ENCODE peak calls at places on chromosomes 13 and 19, in nine cellular contexts. B, R, V, H, P, W, N, O and D are unnamed samples.

GRCh38 chr19:13764821-13765394 is 586 bp downstream of the MRI1 start:
- DNase-seq in B (peak; percentile 67), R (peak; percentile 42), V (no peak), H (peak; percentile 46), P (no peak), W (no peak), N (no peak), O (no peak), D (peak; percentile 55)

GRCh38 chr19:47027586-47028371 is 8.1 kb downstream of the NPAS1 start:
- DNase-seq in B (no peak), R (no peak), V (no peak), H (no peak), P (no peak), W (no peak), N (no peak), O (no peak), D (no peak)

GRCh38 chr13:75334634-75335447 is 147.1 kb downstream of the TBC1D4 start:
- DNase-seq in B (no peak), R (no peak), V (no peak), H (no peak), P (no peak), W (no peak), N (no peak), O (no peak), D (no peak)

GRCh38 chr19:7013678-7014077 is 7.6 kb downstream of the MBD3L2B start:
- DNase-seq in B (no peak), R (no peak), V (no peak), H (no peak), P (no peak), W (no peak), N (no peak), O (no peak), D (no peak)

GRCh38 chr13:33639640-33640080 is 178.3 kb upstream of the RFC3 start:
- DNase-seq in B (no peak), R (no peak), V (no peak), H (no peak), P (no peak), W (no peak), N (no peak), O (no peak), D (peak; percentile 26)

GRCh38 chr19:35742121-35742724 is at the start of gene IGFLR1:
- DNase-seq in B (no peak), R (peak; percentile 67), V (no peak), H (no peak), P (no peak), W (no peak), N (no peak), O (peak; percentile 76), D (peak; percentile 72)

GRCh38 chr19:823565-824121 is 1.9 kb upstream of the PLPPR3 start:
- DNase-seq in B (peak; percentile 76), R (peak; percentile 40), V (no peak), H (no peak), P (no peak), W (no peak), N (no peak), O (no peak), D (no peak)

GRCh38 chr19:46603195-46603637 is 2.1 kb downstream of the CALM3 start:
- DNase-seq in B (peak; percentile 61), R (peak; percentile 77), V (no peak), H (no peak), P (no peak), W (no peak), N (no peak), O (peak; percentile 42), D (no peak)

GRCh38 chr13:76383671-76384461 is 502.3 kb downstream of the KCTD12 start:
- DNase-seq in B (no peak), R (peak; percentile 7), V (no peak), H (no peak), P (peak; percentile 67), W (peak; percentile 17), N (peak; percentile 94), O (peak; percentile 46), D (no peak)

GRCh38 chr19:42468273-42468796 is 25.6 kb upstream of the CXCL17 start:
- DNase-seq in B (no peak), R (peak; percentile 68), V (no peak), H (no peak), P (no peak), W (no peak), N (peak; percentile 62), O (no peak), D (no peak)

GRCh38 chr13:33348366-33348765 is 62.8 kb upstream of the STARD13 start:
- DNase-seq in B (no peak), R (no peak), V (no peak), H (no peak), P (no peak), W (no peak), N (peak; percentile 85), O (no peak), D (no peak)

GRCh38 chr13:109145631-109146030 is 516.2 kb downstream of the MYO16 start:
- DNase-seq in B (no peak), R (peak; percentile 30), V (no peak), H (peak; percentile 57), P (no peak), W (peak; percentile 42), N (peak; percentile 72), O (no peak), D (peak; percentile 2)

GRCh38 chr13:110374644-110375370 is 67.7 kb downstream of the COL4A2 start:
- DNase-seq in B (no peak), R (no peak), V (no peak), H (no peak), P (no peak), W (no peak), N (no peak), O (no peak), D (no peak)

GRCh38 chr13:33639158-33639557 is 178.8 kb upstream of the RFC3 start:
- DNase-seq in B (no peak), R (peak; percentile 22), V (peak; percentile 66), H (no peak), P (peak; percentile 86), W (no peak), N (peak; percentile 44), O (no peak), D (no peak)

GRCh38 chr19:41575998-41576397 is at the start of gene CEACAM21:
- DNase-seq in B (no peak), R (peak; percentile 66), V (peak; percentile 70), H (no peak), P (no peak), W (peak; percentile 53), N (no peak), O (peak; percentile 80), D (peak; percentile 31)

GRCh38 chr13:113275387-113275786 is 21.7 kb upstream of the LAMP1 start:
- DNase-seq in B (peak; percentile 87), R (peak; percentile 43), V (no peak), H (peak; percentile 55), P (no peak), W (no peak), N (peak; percentile 75), O (no peak), D (peak; percentile 29)

GRCh38 chr13:111661052-111661451 is 340.6 kb downstream of the TEX29 start:
- DNase-seq in B (no peak), R (no peak), V (no peak), H (no peak), P (no peak), W (no peak), N (no peak), O (no peak), D (no peak)

GRCh38 chr19:1276620-1277007 is 1.3 kb downstream of the FAM174C start:
- DNase-seq in B (no peak), R (peak; percentile 71), V (no peak), H (no peak), P (no peak), W (no peak), N (no peak), O (no peak), D (no peak)

DNA sequence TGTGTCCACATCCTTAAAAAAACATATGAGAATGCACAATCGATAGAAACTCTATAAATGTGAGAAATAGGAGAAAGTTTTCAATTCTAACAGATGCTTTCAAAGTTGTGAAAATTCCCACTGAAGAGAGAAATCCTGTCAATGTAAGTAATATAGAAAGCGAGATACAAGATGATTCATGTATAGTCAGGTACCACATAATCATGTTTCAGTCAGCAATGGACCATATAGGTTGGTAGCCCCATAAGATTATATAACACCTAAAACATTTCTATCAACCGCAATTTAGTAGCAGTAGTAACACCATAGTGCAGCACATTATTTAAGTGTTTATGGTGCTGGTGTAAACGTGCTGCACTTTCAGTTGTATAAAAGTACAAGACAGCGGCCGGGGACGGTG is 18.5 kb downstream of the ZNF791 start:
- DNase-seq in B (no peak), R (no peak), V (no peak), H (no peak), P (no peak), W (no peak), N (no peak), O (no peak), D (no peak)
- H3K9me3 ChIP-seq in B (peaks cover 76% of the 10 kb centered on the region), R (peaks cover 23% of the 10 kb centered on the region), V (peaks cover 6% of the 10 kb centered on the region), H (peaks cover 15% of the 10 kb centered on the region), P (peaks cover 2% of the 10 kb centered on the region), W (no peaks in the 10 kb centered on the region), N (peaks cover 56% of the 10 kb centered on the region), O (peaks cover 2% of the 10 kb centered on the region), D (peaks cover 29% of the 10 kb centered on the region)

GRCh38 chr13:44305216-44305615 is 68.4 kb upstream of the SERP2 start:
- DNase-seq in B (peak; percentile 62), R (no peak), V (no peak), H (no peak), P (no peak), W (no peak), N (no peak), O (no peak), D (no peak)

GRCh38 chr13:44302948-44303575 is 70.6 kb upstream of the SERP2 start:
- DNase-seq in B (no peak), R (no peak), V (no peak), H (no peak), P (peak; percentile 71), W (no peak), N (peak; percentile 50), O (no peak), D (no peak)

GRCh38 chr13:44304433-44304725 is 69.2 kb upstream of the SERP2 start:
- DNase-seq in B (no peak), R (no peak), V (no peak), H (no peak), P (no peak), W (no peak), N (no peak), O (no peak), D (no peak)

GRCh38 chr13:44302233-44302632 is 71.4 kb upstream of the SERP2 start:
- DNase-seq in B (no peak), R (no peak), V (no peak), H (no peak), P (no peak), W (no peak), N (no peak), O (no peak), D (no peak)

GRCh38 chr13:44303681-44304432 is 69.8 kb upstream of the SERP2 start:
- DNase-seq in B (no peak), R (peak; percentile 41), V (peak; percentile 58), H (peak; percentile 89), P (peak; percentile 97), W (peak; percentile 85), N (no peak), O (peak; percentile 80), D (no peak)
- H3K4me1 ChIP-seq in B (peaks cover 5% of the 10 kb centered on the region), R (peaks cover 31% of the 10 kb centered on the region), V (peaks cover 66% of the 10 kb centered on the region), H (peaks cover 19% of the 10 kb centered on the region), P (peaks cover 82% of the 10 kb centered on the region), W (peaks cover 85% of the 10 kb centered on the region), N (peaks cover 20% of the 10 kb centered on the region), O (peaks cover 4% of the 10 kb centered on the region), D (no peaks in the 10 kb centered on the region)

GRCh38 chr13:48236528-48237353 is 3.7 kb downstream of the ITM2B start:
- DNase-seq in B (no peak), R (no peak), V (no peak), H (no peak), P (no peak), W (no peak), N (no peak), O (no peak), D (no peak)
- H3K4me3 ChIP-seq in B (peak overlapping the region; percentile 99), R (no peak overlapping the region), V (peak overlapping the region; percentile 91), H (peak overlapping the region; percentile 75), P (peak overlapping the region; percentile 95), W (peak overlapping the region; percentile 100), N (no peak overlapping the region), O (peak overlapping the region; percentile 41), D (peak overlapping the region; percentile 99)

GRCh38 chr13:47957073-47957472 is 44.0 kb downstream of the SUCLA2 start:
- DNase-seq in B (no peak), R (no peak), V (no peak), H (no peak), P (no peak), W (no peak), N (no peak), O (no peak), D (no peak)
- H3K9me3 ChIP-seq in B (peaks cover 81% of the 10 kb centered on the region), R (peaks cover 13% of the 10 kb centered on the region), V (no peaks in the 10 kb centered on the region), H (peaks cover 6% of the 10 kb centered on the region), P (no peaks in the 10 kb centered on the region), W (no peaks in the 10 kb centered on the region), N (peaks cover 8% of the 10 kb centered on the region), O (peaks cover 1% of the 10 kb centered on the region), D (peaks cover 27% of the 10 kb centered on the region)